ENCODE peak calls at places on chromosomes 4 and X, in seven cellular contexts. B is GM12878, K is breast epithelium, W is HepG2, J is K562, M is SK-N-SH, Q is endothelial cell of umbilical vein. L is an unnamed sample.
A peak's percentile ranks its signal among the peaks of the same experiment; 100 is the strongest.

GRCh38 chrX:103774070-103774642 is 2.5 kb upstream of the PLP1 start:
- DNase-seq in B (no peak), K (no peak), W (peak; percentile 1), J (no peak), M (peak; percentile 28), Q (peak; percentile 40), L (no peak)

GRCh38 chr4:43512253-43512652 is 619.7 kb downstream of the GRXCR1 start:
- DNase-seq in B (no peak), K (no peak), W (no peak), J (no peak), M (no peak), Q (no peak), L (no peak)

GRCh38 chr4:47642985-47643745 is 158.1 kb downstream of the ATP10D start:
- DNase-seq in B (no peak), K (no peak), W (no peak), J (no peak), M (no peak), Q (no peak), L (no peak)

GRCh38 chr4:104494822-104495559 is at the start of gene CXXC4:
- DNase-seq in B (no peak), K (peak; percentile 65), W (peak; percentile 10), J (peak; percentile 64), M (peak; percentile 77), Q (peak; percentile 16), L (peak; percentile 64)

GRCh38 chr4:1012031-1012739 is 759 bp downstream of the FGFRL1 start:
- DNase-seq in B (no peak), K (peak; percentile 67), W (peak; percentile 51), J (peak; percentile 78), M (peak; percentile 72), Q (peak; percentile 48), L (peak; percentile 87)

GRCh38 chr4:100486496-100486895 is 31.3 kb downstream of the EMCN start:
- DNase-seq in B (no peak), K (no peak), W (no peak), J (no peak), M (no peak), Q (no peak), L (no peak)

GRCh38 chr4:118776166-118776954 is 59.6 kb downstream of the SEC24D start:
- DNase-seq in B (no peak), K (no peak), W (no peak), J (no peak), M (no peak), Q (peak; percentile 50), L (no peak)

GRCh38 chr4:6141554-6141953 is 58.8 kb downstream of the JAKMIP1 start:
- DNase-seq in B (no peak), K (no peak), W (no peak), J (no peak), M (no peak), Q (no peak), L (no peak)

GRCh38 chrX:121579016-121579760 is 531.8 kb downstream of the GLUD2 start:
- DNase-seq in B (peak; percentile 4), K (no peak), W (peak; percentile 7), J (peak; percentile 4), M (peak; percentile 3), Q (peak; percentile 1), L (no peak)

GRCh38 chrX:43813898-43814297 is 68.4 kb downstream of the MAOB start:
- DNase-seq in B (no peak), K (no peak), W (no peak), J (peak; percentile 5), M (no peak), Q (no peak), L (no peak)

GRCh38 chr4:107818301-107818910 is 6.3 kb upstream of the SGMS2 start:
- DNase-seq in B (no peak), K (no peak), W (no peak), J (no peak), M (no peak), Q (no peak), L (no peak)

GRCh38 chr4:1237981-1238675 is 10.8 kb downstream of the CTBP1 start:
- DNase-seq in B (no peak), K (no peak), W (no peak), J (no peak), M (peak; percentile 14), Q (no peak), L (peak; percentile 70)

GRCh38 chrX:93932471-93933220 is 258.6 kb downstream of the FAM133A start:
- DNase-seq in B (no peak), K (no peak), W (no peak), J (no peak), M (no peak), Q (no peak), L (no peak)

GRCh38 chr4:38570647-38571326 is 93.2 kb upstream of the KLF3 start:
- DNase-seq in B (no peak), K (no peak), W (peak; percentile 19), J (no peak), M (no peak), Q (no peak), L (no peak)

GRCh38 chrX:40647307-40648197 is at the start of gene CXorf38:
- DNase-seq in B (peak; percentile 68), K (peak; percentile 84), W (peak; percentile 69), J (peak; percentile 94), M (peak; percentile 96), Q (peak; percentile 90), L (peak; percentile 97)

GRCh38 chr4:25926473-25926872 is 12.5 kb downstream of the SMIM20 start:
- DNase-seq in B (no peak), K (no peak), W (no peak), J (no peak), M (no peak), Q (no peak), L (no peak)

GRCh38 chr4:151324449-151325319 is 721 bp downstream of the SH3D19 start:
- DNase-seq in B (no peak), K (no peak), W (peak; percentile 99), J (peak; percentile 17), M (peak; percentile 64), Q (peak; percentile 68), L (no peak)

GRCh38 chrX:38275615-38276014 is 51.7 kb downstream of the RPGR start:
- DNase-seq in B (peak; percentile 13), K (no peak), W (peak; percentile 51), J (no peak), M (no peak), Q (peak; percentile 27), L (no peak)

GRCh38 chr4:142683503-142683902 is 162.6 kb downstream of the INPP4B start:
- DNase-seq in B (no peak), K (no peak), W (no peak), J (no peak), M (no peak), Q (no peak), L (no peak)

GRCh38 chrX:15738686-15739016 is 581 bp downstream of the CA5B start:
- DNase-seq in B (no peak), K (no peak), W (no peak), J (no peak), M (no peak), Q (no peak), L (no peak)

GRCh38 chrX:9312922-9313867 is 151.7 kb upstream of the TBL1X start:
- DNase-seq in B (no peak), K (no peak), W (peak; percentile 13), J (peak; percentile 53), M (peak; percentile 43), Q (peak; percentile 19), L (peak; percentile 92)

GRCh38 chr4:103076777-103077347 is 301 bp upstream of the SLC9B2 start:
- DNase-seq in B (no peak), K (no peak), W (no peak), J (no peak), M (peak; percentile 28), Q (no peak), L (no peak)

GRCh38 chr4:4810778-4811177 is 48.7 kb upstream of the MSX1 start:
- DNase-seq in B (no peak), K (no peak), W (no peak), J (no peak), M (no peak), Q (no peak), L (no peak)

GRCh38 chrX:2707334-2707760 is 16.3 kb downstream of the CD99 start:
- DNase-seq in B (peak; percentile 95), K (peak; percentile 67), W (peak; percentile 84), J (no peak), M (peak; percentile 67), Q (peak; percentile 60), L (peak; percentile 87)
- TF ChIP-seq CTCF in B (peak; percentile 38), K (no peak), W (peak; percentile 58), J (no peak), M (no peak), Q (no peak), L (no peak)

DNA sequence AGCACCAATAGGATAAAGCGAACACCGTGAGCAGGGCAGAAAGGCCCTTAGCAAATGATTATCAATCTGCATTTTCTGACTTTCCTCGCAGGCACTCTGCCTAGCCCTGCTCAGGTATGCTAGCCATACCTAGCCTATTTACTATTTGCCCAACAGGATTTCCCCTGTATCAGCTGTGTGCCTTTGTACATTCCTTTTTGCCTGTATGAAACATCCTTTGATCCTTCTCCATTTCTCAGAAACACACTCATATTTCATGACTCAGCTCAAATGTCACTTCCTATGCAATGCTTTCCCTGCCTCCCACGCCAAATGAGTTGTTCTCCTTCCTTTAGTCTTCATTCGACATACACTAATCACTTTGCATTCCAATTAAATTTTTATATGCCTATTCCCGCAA is 37.2 kb downstream of the PCDH7 start:
- DNase-seq in B (no peak), K (no peak), W (no peak), J (no peak), M (no peak), Q (peak; percentile 90), L (no peak)
- TF ChIP-seq POLR2AphosphoS5 in B (no peak), K (no peak), W (no peak), J (no peak), M (no peak), Q (peak; percentile 61), L (no peak)

GRCh38 chrX:131853440-131853839 is 169.7 kb upstream of the STK26 start:
- DNase-seq in B (no peak), K (no peak), W (no peak), J (no peak), M (no peak), Q (no peak), L (no peak)

GRCh38 chrX:131854586-131854985 is 168.5 kb upstream of the STK26 start:
- DNase-seq in B (no peak), K (no peak), W (no peak), J (no peak), M (no peak), Q (peak; percentile 20), L (no peak)
- TF ChIP-seq CTCF in B (peak; percentile 31), K (no peak), W (no peak), J (no peak), M (peak; percentile 53), Q (no peak), L (peak; percentile 11)

GRCh38 chrX:1178580-1179057 is 33.8 kb downstream of the CRLF2 start:
- DNase-seq in B (no peak), K (no peak), W (no peak), J (no peak), M (no peak), Q (no peak), L (peak; percentile 27)
- TF ChIP-seq POLR2AphosphoS5 in B (no peak), K (no peak), W (no peak), J (no peak), M (no peak), Q (no peak), L (no peak)